ENCODE peak calls at places on chromosomes 7 and 10, in seven cellular contexts. X is neuronal stem cell, F is Peyer's patch, H is sigmoid colon, M is prostate gland, K is body of pancreas, P is adrenal gland. R is an unnamed sample.

GRCh38 chr7:131057524-131058065 is 270.1 kb upstream of the MKLN1 start:
- DNase-seq in X (no peak), F (no peak), H (no peak), M (no peak), K (no peak), P (no peak), R (no peak)

GRCh38 chr7:85074-85945 is 107.1 kb upstream of the FAM20C start:
- DNase-seq in X (no peak), F (no peak), H (peak; percentile 87), M (no peak), K (peak; percentile 4), P (no peak), R (no peak)

GRCh38 chr10:78384021-78384420 is 350.4 kb downstream of the RPS24 start:
- DNase-seq in X (no peak), F (no peak), H (no peak), M (no peak), K (no peak), P (no peak), R (no peak)

GRCh38 chr7:141335164-141335563 is 216.0 kb upstream of the AGK start:
- DNase-seq in X (no peak), F (no peak), H (no peak), M (no peak), K (no peak), P (no peak), R (no peak)

GRCh38 chr7:135853499-135853898 is 104.9 kb upstream of the FAM180A start:
- DNase-seq in X (no peak), F (no peak), H (no peak), M (no peak), K (no peak), P (no peak), R (no peak)

GRCh38 chr10:93815304-93816091 is 57.8 kb downstream of the LGI1 start:
- DNase-seq in X (peak; percentile 26), F (no peak), H (no peak), M (no peak), K (no peak), P (no peak), R (no peak)

GRCh38 chr10:34918896-34919295 is 103.8 kb upstream of the PARD3 start:
- DNase-seq in X (no peak), F (no peak), H (no peak), M (no peak), K (no peak), P (no peak), R (no peak)

GRCh38 chr7:156612930-156613329 is 27.6 kb upstream of the RNF32 start:
- DNase-seq in X (no peak), F (no peak), H (no peak), M (no peak), K (no peak), P (no peak), R (no peak)

GRCh38 chr7:36747251-36747968 is 23.1 kb upstream of the AOAH start:
- DNase-seq in X (no peak), F (no peak), H (no peak), M (no peak), K (peak; percentile 60), P (no peak), R (no peak)

GRCh38 chr10:101436302-101436701 is 82.3 kb downstream of the BTRC start:
- DNase-seq in X (no peak), F (no peak), H (no peak), M (no peak), K (no peak), P (no peak), R (no peak)

GRCh38 chr7:17302575-17303142 is 4.2 kb downstream of the AHR start:
- DNase-seq in X (no peak), F (no peak), H (no peak), M (no peak), K (no peak), P (no peak), R (no peak)

GRCh38 chr10:131567279-131568162 is 256.0 kb upstream of the TCERG1L start:
- DNase-seq in X (no peak), F (no peak), H (no peak), M (no peak), K (no peak), P (no peak), R (no peak)

GRCh38 chr7:15345216-15345615 is 216.6 kb downstream of the AGMO start:
- DNase-seq in X (no peak), F (no peak), H (no peak), M (no peak), K (no peak), P (no peak), R (no peak)

GRCh38 chr10:88408111-88408510 is 175.0 kb downstream of the RNLS start:
- DNase-seq in X (no peak), F (no peak), H (no peak), M (no peak), K (no peak), P (no peak), R (no peak)

GRCh38 chr10:88413412-88413811 is 169.7 kb downstream of the RNLS start:
- DNase-seq in X (no peak), F (no peak), H (no peak), M (no peak), K (no peak), P (no peak), R (no peak)

GRCh38 chr10:88409824-88410223 is 173.3 kb downstream of the RNLS start:
- DNase-seq in X (no peak), F (no peak), H (no peak), M (no peak), K (no peak), P (no peak), R (no peak)

GRCh38 chr10:88411772-88412349 is 171.3 kb downstream of the RNLS start:
- DNase-seq in X (no peak), F (no peak), H (no peak), M (no peak), K (no peak), P (no peak), R (no peak)

GRCh38 chr10:88409236-88409635 is 173.9 kb downstream of the RNLS start:
- DNase-seq in X (no peak), F (no peak), H (no peak), M (no peak), K (no peak), P (no peak), R (no peak)
- H3K4me3 ChIP-seq in X (no peak overlapping the region), F (no peak overlapping the region), H (no peak overlapping the region), M (no peak overlapping the region), K (no peak overlapping the region), P (no peak overlapping the region), R (no peak overlapping the region)

GRCh38 chr10:126836009-126836408 is 69.2 kb upstream of the DOCK1 start:
- DNase-seq in X (no peak), F (no peak), H (no peak), M (no peak), K (no peak), P (no peak), R (no peak)
- H3K27ac ChIP-seq in X (no peak overlapping the region), F (no peak overlapping the region), H (no peak overlapping the region), M (no peak overlapping the region), K (no peak overlapping the region), P (no peak overlapping the region), R (no peak overlapping the region)

DNA sequence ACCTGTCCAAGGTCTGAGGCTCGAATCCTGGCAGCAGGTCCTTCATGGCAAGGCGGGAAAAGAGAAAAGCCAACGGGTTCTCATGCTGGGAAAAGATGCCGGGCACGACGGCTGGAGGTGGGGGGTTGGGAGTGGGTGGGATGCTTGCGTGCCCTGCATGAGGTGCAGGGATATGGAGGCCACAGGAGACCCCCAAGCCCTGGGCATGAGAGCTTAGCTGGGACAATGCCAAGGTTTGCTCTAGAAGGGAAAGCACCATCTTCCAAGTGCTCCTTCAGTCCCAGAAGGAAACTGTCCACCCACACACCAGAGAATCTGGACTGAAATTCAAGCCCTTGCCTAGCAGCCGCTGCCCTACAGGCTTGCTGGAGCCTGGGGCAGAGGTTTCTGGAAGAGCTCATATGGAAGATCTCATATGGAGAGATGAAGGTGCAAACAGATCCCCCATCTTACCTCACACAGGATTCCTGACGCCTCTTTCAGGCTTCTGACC is 64.3 kb downstream of the ZRANB1 start:
- DNase-seq in X (no peak), F (no peak), H (peak; percentile 51), M (no peak), K (no peak), P (no peak), R (no peak)
- H3K4me3 ChIP-seq in X (no peak overlapping the region), F (no peak overlapping the region), H (no peak overlapping the region), M (no peak overlapping the region), K (no peak overlapping the region), P (no peak overlapping the region), R (no peak overlapping the region)

GRCh38 chr10:61943699-61944444 is 42.4 kb downstream of the ARID5B start:
- DNase-seq in X (no peak), F (no peak), H (no peak), M (no peak), K (peak; percentile 24), P (no peak), R (no peak)
- H3K27ac ChIP-seq in X (no peak overlapping the region), F (no peak overlapping the region), H (peak overlapping the region; percentile 82), M (peak overlapping the region; percentile 80), K (no peak overlapping the region), P (peak overlapping the region; percentile 80), R (no peak overlapping the region)

DNA sequence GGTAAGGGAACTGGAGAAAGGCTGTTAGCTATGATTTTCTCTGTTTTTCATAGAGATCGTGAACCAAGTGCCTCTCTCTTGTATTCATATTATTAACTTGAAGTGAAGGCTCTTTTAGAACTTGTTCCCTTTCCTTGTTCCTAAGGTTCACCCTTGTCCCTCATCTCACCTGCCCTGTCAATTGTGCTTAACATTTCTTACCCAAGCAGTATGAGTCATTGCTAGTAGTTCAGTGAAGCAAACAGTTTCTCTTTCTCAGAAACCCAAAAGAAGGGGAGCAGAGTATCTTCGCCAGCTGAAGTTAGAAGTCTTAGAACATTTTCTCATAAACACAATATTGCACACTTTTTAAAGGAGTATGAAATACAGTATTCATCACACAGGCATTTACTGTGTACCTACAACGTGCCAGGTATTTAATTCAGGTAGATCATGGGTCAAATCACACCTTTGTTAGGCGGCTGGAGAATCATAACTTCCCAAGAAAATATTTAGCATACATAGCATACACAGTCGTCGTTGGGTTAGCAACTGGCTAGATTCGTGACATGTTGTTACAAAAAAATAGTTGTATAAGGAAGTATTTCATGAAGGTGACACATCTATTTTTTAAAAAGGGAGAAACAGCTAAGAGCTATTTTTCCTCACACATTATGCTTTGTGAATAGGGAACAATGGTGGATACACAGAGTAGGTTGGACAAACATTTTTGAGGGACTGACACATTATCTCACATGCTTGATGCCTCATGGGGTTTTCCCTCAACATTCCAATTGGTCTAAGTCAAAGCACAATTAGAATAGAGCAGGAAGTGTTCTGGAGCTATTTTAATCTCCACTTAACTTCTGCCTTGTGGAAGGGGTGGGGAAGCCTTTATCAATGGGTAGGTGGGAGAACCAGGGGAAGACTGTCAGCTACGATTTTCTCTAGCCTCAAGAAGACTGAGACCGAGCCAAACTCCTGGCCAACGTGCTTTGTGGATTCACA is 13.2 kb downstream of the HDAC9 start:
- DNase-seq in X (no peak), F (no peak), H (no peak), M (no peak), K (no peak), P (no peak), R (no peak)
- H3K4me3 ChIP-seq in X (no peak overlapping the region), F (no peak overlapping the region), H (no peak overlapping the region), M (no peak overlapping the region), K (no peak overlapping the region), P (no peak overlapping the region), R (no peak overlapping the region)

R was measured in lung.